ENCODE peak calls at places on chromosomes 6 and 20, in nine cellular contexts. J is H9; O is GM12878; T is glutamatergic neuron; W is CD8-positive, alpha-beta T cell; Z is uterus; N is ovary; S is brain microvascular endothelial cell; U is endothelial cell. R is an unnamed sample.

GRCh38 chr6:1325471-1326309 is 13.8 kb downstream of the FOXQ1 start:
- DNase-seq in Z (no peak), J (no peak), S (peak; percentile 56), W (no peak), O (no peak), T (no peak), N (no peak), U (no peak), R (peak; percentile 42)

GRCh38 chr6:89310929-89311328 is 4.2 kb downstream of the GABRR2 start:
- DNase-seq in T (no peak), N (no peak), O (no peak), W (no peak), Z (no peak), S (no peak), J (no peak), U (no peak), R (no peak)

GRCh38 chr6:103036846-103037245 is 1643.3 kb downstream of the GRIK2 start:
- DNase-seq in N (no peak), W (no peak), T (no peak), S (no peak), Z (no peak), U (no peak), O (no peak), J (no peak), R (no peak)

GRCh38 chr20:43821795-43822194 is 92.9 kb upstream of the TOX2 start:
- DNase-seq in J (no peak), T (no peak), Z (no peak), O (no peak), S (no peak), W (no peak), N (no peak), U (no peak), R (no peak)

GRCh38 chr6:36358235-36358915 is 21.7 kb upstream of the BNIP5 start:
- DNase-seq in S (peak; percentile 67), N (peak; percentile 51), Z (no peak), T (no peak), W (no peak), U (no peak), J (no peak), O (peak; percentile 75), R (no peak)

GRCh38 chr6:31402324-31403282 is 792 bp upstream of the MICA start:
- DNase-seq in Z (no peak), T (no peak), O (no peak), N (no peak), S (peak; percentile 9), W (no peak), J (no peak), U (peak; percentile 15), R (no peak)

GRCh38 chr6:158958504-158959386 is 41.3 kb downstream of the RSPH3 start:
- DNase-seq in J (no peak), U (no peak), T (no peak), S (no peak), Z (no peak), N (no peak), W (no peak), O (no peak), R (no peak)

GRCh38 chr6:89992818-89993217 is 98.5 kb downstream of the GJA10 start:
- DNase-seq in Z (no peak), N (no peak), O (no peak), S (no peak), W (no peak), J (no peak), U (no peak), T (no peak), R (no peak)

GRCh38 chr6:14964486-14964885 is 281.4 kb upstream of the JARID2 start:
- DNase-seq in O (no peak), U (no peak), J (no peak), N (no peak), Z (no peak), W (no peak), S (no peak), T (no peak), R (no peak)

GRCh38 chr20:49034070-49034732 is 11.9 kb upstream of the CSE1L start:
- DNase-seq in T (no peak), Z (no peak), W (no peak), N (no peak), U (no peak), S (no peak), J (no peak), O (no peak), R (no peak)

GRCh38 chr6:108946695-108947094 is 98.5 kb downstream of the ARMC2 start:
- DNase-seq in T (no peak), J (no peak), O (no peak), U (no peak), N (no peak), S (peak; percentile 13), W (no peak), Z (peak; percentile 38), R (no peak)

GRCh38 chr20:41818991-41819390 is 200.8 kb upstream of the CHD6 start:
- DNase-seq in O (no peak), W (no peak), U (no peak), S (no peak), J (no peak), N (no peak), Z (no peak), T (no peak), R (no peak)

GRCh38 chr6:166707045-166707444 is 80.0 kb upstream of the RPS6KA2 start:
- DNase-seq in J (peak; percentile 82), W (no peak), O (no peak), U (peak; percentile 76), Z (no peak), N (no peak), T (peak; percentile 83), S (peak; percentile 43), R (peak; percentile 92)

GRCh38 chr6:78436335-78436734 is 431.0 kb upstream of the IRAK1BP1 start:
- DNase-seq in S (peak; percentile 29), N (no peak), Z (no peak), U (no peak), T (no peak), W (no peak), O (no peak), J (no peak), R (no peak)

GRCh38 chr6:30091577-30092381 is 16.2 kb upstream of the RNF39 start:
- DNase-seq in U (no peak), J (peak; percentile 72), W (no peak), O (no peak), S (no peak), T (no peak), Z (no peak), N (no peak), R (peak; percentile 64)

GRCh38 chr20:9626357-9626756 is 112.0 kb downstream of the LAMP5 start:
- DNase-seq in N (no peak), W (no peak), O (no peak), S (no peak), U (no peak), J (no peak), Z (no peak), T (no peak), R (no peak)

GRCh38 chr6:19715166-19715558 is 122.0 kb upstream of the ID4 start:
- DNase-seq in N (no peak), S (no peak), W (no peak), U (no peak), T (no peak), J (peak; percentile 36), O (no peak), Z (no peak), R (no peak)

GRCh38 chr20:5482791-5483190 is 166.0 kb upstream of the PROKR2 start:
- DNase-seq in Z (no peak), S (peak; percentile 27), W (no peak), N (no peak), T (no peak), U (no peak), J (no peak), O (no peak), R (no peak)

GRCh38 chr6:143700684-143701342 is 23.0 kb downstream of the PHACTR2 start:
- DNase-seq in S (peak; percentile 74), W (no peak), Z (no peak), N (no peak), T (no peak), U (no peak), J (no peak), O (no peak), R (no peak)

GRCh38 chr6:149545258-149545753 is 537 bp downstream of the PPIL4 start:
- DNase-seq in Z (peak; percentile 41), J (peak; percentile 34), O (no peak), W (peak; percentile 44), T (no peak), S (peak; percentile 75), U (peak; percentile 44), N (peak; percentile 67), R (peak; percentile 43)
- TF ChIP-seq CTCF in Z (no peak), J (peak; percentile 12), O (peak; percentile 21), W (no peak), T (no peak), S (no peak), U (no peak), N (no peak), R (no peak)

DNA sequence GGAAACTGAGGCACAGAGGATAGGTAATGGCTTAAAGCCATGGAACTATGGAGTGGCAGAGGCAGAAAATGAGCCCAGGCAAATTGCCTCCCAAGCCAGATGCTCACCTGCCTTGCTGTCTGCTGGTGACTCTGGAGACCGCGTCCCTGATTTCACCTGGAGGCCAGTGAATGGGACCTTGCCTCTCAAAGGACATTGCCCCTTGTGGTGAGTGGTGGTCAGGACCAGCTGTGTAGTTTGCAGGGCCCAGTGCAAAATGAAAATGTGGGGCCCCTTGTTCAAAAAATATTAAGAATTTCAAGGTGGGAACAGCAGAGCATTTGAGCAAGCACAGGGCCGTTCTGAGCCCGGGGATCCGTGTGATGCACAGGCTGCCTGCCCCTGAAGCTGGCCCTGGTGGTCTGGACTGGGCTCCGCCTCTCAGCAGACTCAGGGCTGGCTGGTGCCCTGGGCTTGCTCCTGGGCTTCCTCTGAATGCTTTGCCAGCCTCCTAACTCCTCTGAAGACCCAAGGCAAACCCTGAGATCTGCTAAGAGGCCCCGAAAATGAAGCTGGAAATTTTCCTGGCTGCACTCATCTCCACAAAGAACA is 19.8 kb upstream of the KCNG1 start:
- DNase-seq in J (peak; percentile 74), U (no peak), S (no peak), Z (no peak), O (no peak), T (no peak), W (no peak), N (no peak), R (no peak)
- TF ChIP-seq CTCF in J (peak; percentile 67), U (peak; percentile 50), S (peak; percentile 51), Z (no peak), O (peak; percentile 6), T (peak; percentile 41), W (no peak), N (no peak), R (no peak)

GRCh38 chr6:100446115-100446921 is 18.4 kb downstream of the SIM1 start:
- DNase-seq in O (no peak), U (no peak), W (no peak), T (peak; percentile 44), J (peak; percentile 46), N (no peak), S (no peak), Z (no peak), R (peak; percentile 79)
- TF ChIP-seq CTCF in O (no peak), U (no peak), W (no peak), T (no peak), J (no peak), N (no peak), S (no peak), Z (no peak), R (no peak)

DNA sequence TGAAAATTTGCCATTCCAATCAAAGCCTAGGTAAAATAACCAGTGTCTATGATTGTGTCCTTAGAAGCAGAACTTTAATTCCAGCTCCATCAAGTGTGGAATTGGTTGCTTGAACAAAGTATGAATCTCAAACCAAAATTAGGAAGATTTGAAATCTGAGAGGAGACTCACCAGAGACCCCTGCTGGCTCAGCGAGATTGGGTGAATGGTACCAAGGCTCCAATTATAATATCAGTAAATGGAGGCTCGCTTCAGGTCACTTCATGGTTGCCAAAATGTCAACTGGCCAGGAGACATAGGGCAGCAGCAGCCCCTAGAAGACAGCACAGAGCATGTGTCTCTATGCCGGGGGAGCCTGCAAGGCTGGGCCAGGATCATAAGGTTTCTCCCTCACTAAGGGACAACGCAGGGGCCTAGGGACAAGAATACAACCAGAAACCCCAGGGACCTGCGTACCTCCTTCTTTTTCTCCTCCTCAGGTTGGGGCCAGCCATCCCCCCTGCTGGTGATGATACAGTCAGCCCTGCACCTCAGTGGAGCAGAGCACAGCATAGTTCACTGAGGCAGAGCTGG is 14.0 kb downstream of the RBL1 start:
- DNase-seq in W (peak; percentile 33), O (no peak), N (no peak), U (peak; percentile 27), Z (no peak), S (peak; percentile 24), T (peak; percentile 22), J (no peak), R (no peak)
- TF ChIP-seq CTCF in W (peak; percentile 62), O (peak; percentile 65), N (no peak), U (peak; percentile 10), Z (no peak), S (peak; percentile 77), T (peak; percentile 40), J (peak; percentile 60), R (peak; percentile 21)